ENCODE peak calls at places on chromosomes 6 and 20, in nine cellular contexts. V is adrenal gland; Y is OCI-LY7; S is brain microvascular endothelial cell; B is SK-N-SH; M is GM06990; T is dorsolateral prefrontal cortex; F is CD8-positive, alpha-beta T cell; L is uterus. I is an unnamed sample.

GRCh38 chr20:20362774-20363435 is 5.0 kb upstream of the INSM1 start:
- DNase-seq in V (no peak), Y (no peak), S (no peak), B (peak), M (no peak), T (peak), F (no peak), L (no peak), I (no peak)

GRCh38 chr20:8431538-8432434 is 299.7 kb downstream of the PLCB1 start:
- DNase-seq in V (peak), Y (no peak), S (no peak), B (peak), M (no peak), T (no peak), F (no peak), L (peak), I (no peak)

GRCh38 chr20:479487-479886 is 17.2 kb upstream of the TBC1D20 start:
- DNase-seq in V (no peak), Y (no peak), S (no peak), B (no peak), M (no peak), T (no peak), F (no peak), L (no peak), I (peak)

GRCh38 chr6:24484657-24485318 is 4.6 kb downstream of the GPLD1 start:
- DNase-seq in V (no peak), Y (no peak), S (no peak), B (no peak), M (no peak), T (no peak), F (no peak), L (no peak), I (no peak)

GRCh38 chr6:128739112-128739511 is 143.8 kb upstream of the LAMA2 start:
- DNase-seq in V (no peak), Y (no peak), S (no peak), B (no peak), M (no peak), T (no peak), F (no peak), L (no peak), I (no peak)

GRCh38 chr20:45911486-45912343 is at the start of gene PLTP:
- DNase-seq in V (peak), Y (no peak), S (peak), B (peak), M (peak), T (peak), F (peak), L (peak), I (peak)

GRCh38 chr6:143678980-143679379 is 1.2 kb downstream of the PHACTR2 start:
- DNase-seq in V (no peak), Y (no peak), S (no peak), B (no peak), M (no peak), T (no peak), F (no peak), L (no peak), I (no peak)

GRCh38 chr20:58038123-58038654 is 190.3 kb downstream of the ANKRD60 start:
- DNase-seq in V (no peak), Y (no peak), S (no peak), B (no peak), M (no peak), T (no peak), F (no peak), L (no peak), I (no peak)

GRCh38 chr6:154403803-154404202 is 47.2 kb upstream of the IPCEF1 start:
- DNase-seq in V (no peak), Y (no peak), S (peak), B (peak), M (no peak), T (no peak), F (no peak), L (peak), I (peak)

GRCh38 chr6:145336119-145336518 is 399.2 kb downstream of the EPM2A start:
- DNase-seq in V (no peak), Y (no peak), S (no peak), B (no peak), M (no peak), T (no peak), F (no peak), L (no peak), I (no peak)

GRCh38 chr6:149717588-149718458 is at the start of gene LATS1:
- DNase-seq in V (peak), Y (peak), S (peak), B (peak), M (peak), T (peak), F (peak), L (peak), I (peak)

GRCh38 chr6:149714442-149714841 is 3.5 kb downstream of the LATS1 start:
- DNase-seq in V (no peak), Y (no peak), S (no peak), B (no peak), M (no peak), T (no peak), F (no peak), L (no peak), I (no peak)

GRCh38 chr6:149716584-149716983 is 1.3 kb downstream of the LATS1 start:
- DNase-seq in V (no peak), Y (no peak), S (no peak), B (peak), M (no peak), T (no peak), F (no peak), L (no peak), I (no peak)

GRCh38 chr6:149717255-149717587 is 680 bp downstream of the LATS1 start:
- DNase-seq in V (no peak), Y (no peak), S (no peak), B (no peak), M (no peak), T (no peak), F (no peak), L (no peak), I (no peak)

DNA sequence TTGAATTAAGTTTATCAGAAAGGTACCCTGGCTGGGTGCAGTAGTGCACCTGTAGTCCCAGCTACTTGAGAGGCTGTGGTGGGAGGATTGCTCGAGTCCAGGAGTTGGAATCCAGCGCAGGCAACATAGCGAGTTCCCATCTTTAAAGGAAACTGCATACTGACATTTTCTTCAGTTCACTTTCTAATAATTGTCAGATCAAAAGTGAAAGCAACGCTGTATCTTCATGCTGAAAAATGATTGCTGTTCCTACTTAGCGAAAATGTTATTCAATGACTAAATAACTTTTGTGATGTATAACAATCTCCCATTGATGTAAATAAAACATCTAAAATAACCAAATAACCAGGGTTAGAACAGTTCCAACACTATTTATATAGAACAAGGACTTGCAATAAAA is 1.7 kb downstream of the LATS1 start:
- DNase-seq in V (no peak), Y (peak), S (no peak), B (no peak), M (peak), T (no peak), F (no peak), L (no peak), I (no peak)
- H3K4me3 ChIP-seq in V (peak), Y (peak), S (peak), B (peak), M (peak), T (peak), F (peak), L (no peak), I (peak)

DNA sequence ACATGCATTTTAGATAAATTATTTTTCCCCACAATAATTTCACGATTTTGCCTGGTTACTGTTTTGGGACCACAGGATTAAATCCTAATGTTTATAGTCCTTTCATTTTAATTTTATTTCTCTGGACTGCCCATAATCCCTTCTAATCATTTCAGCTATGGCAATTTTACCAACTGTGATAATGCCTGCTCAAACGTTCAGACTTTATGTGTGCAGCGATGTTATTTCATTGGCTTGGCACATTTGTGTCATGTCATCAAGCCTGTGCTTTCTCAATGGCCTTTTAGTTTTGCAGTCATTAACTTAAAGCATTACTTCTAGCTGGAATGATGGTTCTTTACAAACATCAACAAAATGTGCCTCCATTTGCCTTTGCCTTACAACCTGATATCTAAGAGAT is 140.6 kb upstream of the HSF2 start:
- DNase-seq in V (no peak), Y (no peak), S (no peak), B (no peak), M (no peak), T (no peak), F (no peak), L (no peak), I (no peak)
- TF ChIP-seq CTCF in V (no peak), Y (no peak), S (no peak), B (no peak), M (no peak), T (no peak), F (no peak), L (no peak), I (no peak)

GRCh38 chr6:33586108-33586640 is 6.1 kb upstream of the BAK1 start:
- DNase-seq in V (no peak), Y (no peak), S (no peak), B (no peak), M (no peak), T (no peak), F (no peak), L (no peak), I (no peak)

GRCh38 chr6:33583591-33584155 is 3.6 kb upstream of the BAK1 start:
- DNase-seq in V (no peak), Y (no peak), S (no peak), B (peak), M (no peak), T (no peak), F (no peak), L (no peak), I (peak)

GRCh38 chr6:33584700-33585402 is 4.8 kb upstream of the BAK1 start:
- DNase-seq in V (no peak), Y (no peak), S (no peak), B (no peak), M (no peak), T (no peak), F (no peak), L (no peak), I (no peak)

GRCh38 chr6:33587529-33588215 is 7.6 kb upstream of the BAK1 start:
- DNase-seq in V (no peak), Y (no peak), S (no peak), B (no peak), M (no peak), T (peak), F (no peak), L (no peak), I (no peak)

DNA sequence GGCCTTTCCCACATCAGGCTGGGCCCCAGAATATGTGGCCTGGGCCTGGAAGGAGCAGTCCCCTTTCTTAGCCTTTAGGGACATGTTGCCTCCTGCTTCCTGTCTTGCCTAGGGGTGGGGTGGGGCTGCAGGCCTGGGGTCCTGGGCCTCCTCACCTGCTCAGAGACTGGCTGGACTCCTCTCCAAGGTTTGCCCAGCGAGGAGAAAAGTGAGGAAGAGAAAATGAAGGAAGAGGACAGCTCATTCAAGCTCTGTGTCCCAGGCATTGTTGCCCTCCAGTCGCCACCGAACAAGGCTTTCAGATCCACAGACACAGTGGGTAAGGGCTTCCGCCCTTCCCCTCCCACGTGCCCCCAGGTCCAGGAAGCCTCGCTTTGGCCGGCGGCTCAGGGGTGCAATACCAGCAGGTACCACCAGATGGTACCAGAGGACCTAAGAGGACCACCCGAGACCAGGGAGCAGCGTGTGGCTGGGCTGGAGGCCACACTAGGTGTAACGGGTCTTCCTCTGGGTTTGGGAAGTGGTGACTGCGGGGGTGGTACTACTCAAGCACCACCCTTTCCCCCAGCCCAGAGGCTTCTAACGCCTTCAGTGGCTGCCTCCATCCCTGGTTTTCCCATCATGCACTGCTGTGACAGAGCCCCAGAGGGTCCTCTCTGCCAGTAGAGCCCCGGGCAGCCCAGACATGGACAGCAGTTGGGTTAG is 5.5 kb upstream of the BAK1 start:
- DNase-seq in V (peak), Y (peak), S (peak), B (peak), M (peak), T (peak), F (peak), L (peak), I (peak)
- H3K4me3 ChIP-seq in V (no peak), Y (peak), S (no peak), B (peak), M (peak), T (peak), F (peak), L (no peak), I (no peak)

GRCh38 chr20:2341336-2341735 is 39.4 kb upstream of the TGM6 start:
- DNase-seq in V (no peak), Y (no peak), S (no peak), B (no peak), M (no peak), T (no peak), F (no peak), L (no peak), I (no peak)
- TF ChIP-seq CTCF in V (no peak), Y (no peak), S (no peak), B (no peak), M (no peak), T (no peak), F (no peak), L (no peak), I (no peak)

GRCh38 chr6:30877419-30878262 is 6.7 kb upstream of the DDR1 start:
- DNase-seq in V (peak), Y (peak), S (peak), B (peak), M (peak), T (peak), F (peak), L (peak), I (peak)
- H3K4me3 ChIP-seq in V (peak), Y (peak), S (peak), B (peak), M (peak), T (peak), F (peak), L (peak), I (peak)

DNA sequence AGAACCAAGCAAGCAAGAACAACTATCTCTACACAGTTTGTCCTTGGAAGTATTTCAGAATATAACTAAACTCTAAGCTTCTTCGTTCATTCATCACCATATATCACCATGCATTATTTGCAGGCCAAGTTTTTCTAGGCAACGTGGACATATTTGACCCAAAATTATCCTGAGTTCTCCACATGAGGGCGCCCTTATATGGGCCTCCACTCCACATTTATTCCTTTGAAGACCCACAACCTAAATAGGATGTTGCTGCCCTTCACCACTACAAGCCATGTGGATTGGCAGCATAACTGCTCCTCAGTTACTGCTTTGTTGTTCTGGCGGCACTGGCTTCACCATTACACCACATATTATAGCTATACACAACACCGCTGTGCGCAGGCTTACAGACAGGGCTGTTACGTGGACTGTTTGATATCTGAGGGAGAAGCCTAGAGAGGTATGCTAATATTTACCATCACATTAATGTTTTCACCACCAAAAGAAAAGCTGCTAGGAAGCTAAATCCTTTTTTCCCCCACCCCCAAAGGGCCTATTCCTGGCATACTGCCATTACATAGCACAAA is 411.8 kb downstream of the C6orf118 start:
- DNase-seq in V (no peak), Y (peak), S (no peak), B (no peak), M (no peak), T (no peak), F (no peak), L (no peak), I (no peak)
- TF ChIP-seq CTCF in V (no peak), Y (peak), S (no peak), B (no peak), M (no peak), T (no peak), F (no peak), L (no peak), I (no peak)

GRCh38 chr20:36645998-36646397 is at the start of gene SLA2:
- DNase-seq in V (peak), Y (peak), S (no peak), B (no peak), M (peak), T (no peak), F (peak), L (no peak), I (no peak)
- H3K4me3 ChIP-seq in V (no peak), Y (no peak), S (no peak), B (no peak), M (no peak), T (no peak), F (peak), L (no peak), I (no peak)

GRCh38 chr20:21661488-21662055 is 43.9 kb upstream of the PAX1 start:
- DNase-seq in V (no peak), Y (no peak), S (no peak), B (no peak), M (no peak), T (no peak), F (no peak), L (no peak), I (no peak)

GRCh38 chr20:21653628-21654027 is 51.8 kb upstream of the PAX1 start:
- DNase-seq in V (no peak), Y (no peak), S (no peak), B (no peak), M (no peak), T (no peak), F (no peak), L (no peak), I (no peak)

GRCh38 chr20:21656299-21657067 is 49.0 kb upstream of the PAX1 start:
- DNase-seq in V (no peak), Y (no peak), S (no peak), B (no peak), M (no peak), T (no peak), F (no peak), L (no peak), I (no peak)
- TF ChIP-seq CTCF in V (no peak), Y (no peak), S (no peak), B (no peak), M (no peak), T (no peak), F (no peak), L (no peak), I (no peak)

GRCh38 chr6:41561386-41561785 is 15.2 kb downstream of the FOXP4 start:
- DNase-seq in V (no peak), Y (peak), S (no peak), B (no peak), M (no peak), T (no peak), F (no peak), L (no peak), I (no peak)

GRCh38 chr6:41561931-41562632 is 15.9 kb downstream of the FOXP4 start:
- DNase-seq in V (no peak), Y (peak), S (no peak), B (no peak), M (no peak), T (no peak), F (no peak), L (no peak), I (no peak)

GRCh38 chr6:41558033-41558807 is 12.0 kb downstream of the FOXP4 start:
- DNase-seq in V (no peak), Y (no peak), S (no peak), B (no peak), M (no peak), T (no peak), F (no peak), L (no peak), I (no peak)

GRCh38 chr6:41560440-41561192 is 14.4 kb downstream of the FOXP4 start:
- DNase-seq in V (peak), Y (peak), S (no peak), B (no peak), M (peak), T (no peak), F (peak), L (peak), I (no peak)

GRCh38 chr6:41559655-41560439 is 13.7 kb downstream of the FOXP4 start:
- DNase-seq in V (no peak), Y (no peak), S (no peak), B (no peak), M (no peak), T (no peak), F (no peak), L (no peak), I (no peak)
- H3K4me3 ChIP-seq in V (peak), Y (no peak), S (no peak), B (no peak), M (peak), T (peak), F (peak), L (no peak), I (no peak)

I was measured in foreskin fibroblast.